ENCODE peak calls at places on chromosomes 1 and 21, in six cellular contexts. One of them, this sample, is unnamed.

GRCh38 chr1:185439727-185440415 is 122.8 kb upstream of the IVNS1ABP start:
- DNase-seq in K562: no peak
- DNase-seq in HepG2: no peak
- DNase-seq in GM12891: peak
- DNase-seq in GM12878: peak
- DNase-seq in H1: no peak
- DNase-seq in this sample: no peak

GRCh38 chr1:179077396-179077795 is 4.5 kb upstream of the TOR3A start:
- DNase-seq in GM12878: no peak
- DNase-seq in K562: no peak
- DNase-seq in HepG2: no peak
- DNase-seq in H1: no peak
- DNase-seq in GM12891: no peak
- DNase-seq in this sample: no peak

GRCh38 chr1:81804320-81804719 is 3.6 kb downstream of the ADGRL2 start:
- DNase-seq in GM12878: no peak
- DNase-seq in GM12891: no peak
- DNase-seq in H1: no peak
- DNase-seq in K562: no peak
- DNase-seq in HepG2: no peak
- DNase-seq in this sample: no peak

GRCh38 chr1:183734600-183735036 is 70.3 kb upstream of the RGL1 start:
- DNase-seq in HepG2: no peak
- DNase-seq in GM12891: no peak
- DNase-seq in GM12878: no peak
- DNase-seq in H1: no peak
- DNase-seq in K562: no peak
- DNase-seq in this sample: no peak

GRCh38 chr1:154784924-154785531 is 85.1 kb downstream of the KCNN3 start:
- DNase-seq in GM12891: peak
- DNase-seq in H1: no peak
- DNase-seq in K562: no peak
- DNase-seq in GM12878: peak
- DNase-seq in HepG2: peak
- DNase-seq in this sample: peak

GRCh38 chr1:196891251-196891650 is 3.4 kb downstream of the CFHR4 start:
- DNase-seq in H1: no peak
- DNase-seq in GM12891: no peak
- DNase-seq in K562: no peak
- DNase-seq in HepG2: no peak
- DNase-seq in GM12878: no peak
- DNase-seq in this sample: no peak

GRCh38 chr1:40842201-40842600 is 20.0 kb downstream of the CITED4 start:
- DNase-seq in HepG2: no peak
- DNase-seq in K562: no peak
- DNase-seq in H1: no peak
- DNase-seq in GM12878: no peak
- DNase-seq in GM12891: no peak
- DNase-seq in this sample: no peak

GRCh38 chr21:34989337-34990151 is 59.6 kb downstream of the RUNX1 start:
- DNase-seq in GM12878: no peak
- DNase-seq in HepG2: no peak
- DNase-seq in H1: no peak
- DNase-seq in GM12891: no peak
- DNase-seq in K562: no peak
- DNase-seq in this sample: no peak

DNA sequence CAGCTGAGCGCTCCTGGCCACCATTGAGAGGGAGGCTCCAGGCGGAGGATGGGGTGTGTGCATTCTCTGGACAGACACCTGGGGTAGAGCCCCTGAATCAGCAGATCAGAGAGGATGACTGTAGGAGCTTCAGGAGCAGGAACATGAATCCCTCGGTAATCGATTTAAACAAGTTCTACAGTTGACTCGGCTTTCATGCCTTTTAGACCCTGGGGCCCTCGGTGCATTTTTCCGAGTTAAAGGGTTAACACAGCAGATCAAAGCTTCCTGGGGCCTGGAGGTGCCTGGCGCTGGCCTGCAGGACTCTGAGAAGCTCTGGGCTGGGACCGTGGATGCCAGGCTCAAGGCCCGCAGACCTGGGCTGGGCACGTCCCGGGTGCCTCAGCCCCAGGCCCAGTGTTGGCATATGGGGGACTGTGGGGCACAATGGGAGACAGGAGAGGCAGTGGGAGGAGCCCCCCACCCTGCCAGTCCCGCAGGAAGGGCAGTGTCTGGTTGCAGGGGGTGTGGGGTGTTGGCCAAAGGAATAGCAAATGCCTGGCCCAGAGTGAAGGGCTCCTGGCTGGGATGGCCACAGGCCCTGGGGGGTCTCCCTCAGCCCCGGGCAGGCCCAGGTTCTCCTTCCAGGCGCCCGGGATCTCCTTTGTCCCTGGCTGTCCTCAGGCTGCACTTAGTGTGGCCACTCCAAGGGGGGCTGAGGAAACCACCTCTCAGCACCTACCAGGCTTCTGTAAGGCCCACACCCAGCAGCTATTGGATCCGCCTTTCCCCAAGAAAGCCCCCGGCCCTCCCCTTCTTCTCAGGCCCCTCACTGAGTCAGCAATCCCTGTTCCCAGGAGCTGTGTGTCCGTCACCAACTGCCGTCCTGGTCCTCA is 40.1 kb downstream of the SLX9 start:
- DNase-seq in K562: no peak
- DNase-seq in H1: no peak
- DNase-seq in GM12878: no peak
- DNase-seq in GM12891: no peak
- DNase-seq in HepG2: peak
- DNase-seq in this sample: no peak
- TF ChIP-seq POLR2A in K562: no peak
- TF ChIP-seq POLR2A in H1: no peak
- TF ChIP-seq POLR2A in GM12878: peak
- TF ChIP-seq POLR2A in GM12891: no peak
- TF ChIP-seq POLR2A in HepG2: no peak
- TF ChIP-seq POLR2A in this sample: no peak

GRCh38 chr1:18111605-18112297 is 4.2 kb downstream of the IGSF21 start:
- DNase-seq in K562: no peak
- DNase-seq in GM12878: no peak
- DNase-seq in HepG2: no peak
- DNase-seq in H1: no peak
- DNase-seq in GM12891: no peak
- DNase-seq in this sample: no peak

GRCh38 chr1:18110598-18110939 is 3.0 kb downstream of the IGSF21 start:
- DNase-seq in H1: no peak
- DNase-seq in K562: no peak
- DNase-seq in GM12878: no peak
- DNase-seq in HepG2: no peak
- DNase-seq in GM12891: peak
- DNase-seq in this sample: no peak

GRCh38 chr1:18110968-18111367 is 3.4 kb downstream of the IGSF21 start:
- DNase-seq in H1: no peak
- DNase-seq in GM12891: no peak
- DNase-seq in K562: peak
- DNase-seq in GM12878: no peak
- DNase-seq in HepG2: no peak
- DNase-seq in this sample: no peak

GRCh38 chr1:18114726-18115410 is 7.3 kb downstream of the IGSF21 start:
- DNase-seq in GM12878: no peak
- DNase-seq in HepG2: no peak
- DNase-seq in K562: no peak
- DNase-seq in H1: no peak
- DNase-seq in GM12891: no peak
- DNase-seq in this sample: no peak

DNA sequence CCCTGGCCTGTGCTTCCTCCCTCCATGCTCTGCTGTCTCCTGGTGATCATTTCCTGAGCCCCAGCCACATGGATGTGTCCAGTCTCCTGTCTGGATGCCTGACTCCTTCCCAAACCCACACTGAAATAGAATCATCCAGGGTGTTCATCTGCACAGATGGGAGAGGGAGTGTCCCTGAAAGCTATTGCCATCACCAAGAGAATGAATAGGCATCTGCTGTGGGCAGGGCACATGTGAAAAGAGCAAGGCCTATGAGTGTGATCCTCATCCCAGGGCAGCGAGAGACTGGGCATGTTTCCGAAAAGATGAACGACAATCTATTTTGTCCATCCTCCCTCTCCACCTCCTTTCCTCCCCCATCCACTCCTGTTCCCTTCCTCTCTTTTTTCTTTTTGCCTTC is 5.0 kb downstream of the IGSF21 start:
- DNase-seq in K562: no peak
- DNase-seq in HepG2: no peak
- DNase-seq in GM12878: no peak
- DNase-seq in H1: no peak
- DNase-seq in GM12891: no peak
- DNase-seq in this sample: no peak
- TF ChIP-seq TAF1 in K562: no peak
- TF ChIP-seq TAF1 in HepG2: no peak
- TF ChIP-seq TAF1 in GM12878: no peak
- TF ChIP-seq TAF1 in H1: no peak
- TF ChIP-seq TAF1 in GM12891: no peak
- TF ChIP-seq TAF1 in this sample: no peak

DNA sequence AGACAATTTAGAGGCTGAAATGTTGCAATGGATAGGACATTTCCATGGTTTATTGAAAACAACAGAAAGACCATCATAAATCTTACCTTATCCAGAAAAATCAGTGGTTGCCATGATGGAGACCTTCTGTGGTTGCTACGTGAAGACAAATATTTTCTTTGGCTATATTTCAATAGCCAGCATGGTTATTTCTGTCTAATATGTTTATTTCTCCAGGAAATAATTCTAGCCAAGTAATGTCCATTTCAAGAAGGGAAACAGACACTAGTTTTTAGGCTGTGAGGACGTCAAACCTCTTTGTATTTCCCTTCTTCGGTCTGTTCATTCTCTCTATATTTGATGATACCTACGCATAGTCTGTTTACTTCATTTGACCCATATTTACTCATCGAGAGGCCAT is 49.2 kb upstream of the NFASC start:
- DNase-seq in GM12878: no peak
- DNase-seq in K562: no peak
- DNase-seq in HepG2: no peak
- DNase-seq in H1: no peak
- DNase-seq in GM12891: no peak
- DNase-seq in this sample: no peak
- TF ChIP-seq POLR2AphosphoS5 in GM12878: no peak
- TF ChIP-seq POLR2AphosphoS5 in K562: no peak
- TF ChIP-seq POLR2AphosphoS5 in HepG2: no peak
- TF ChIP-seq POLR2AphosphoS5 in H1: no peak
- TF ChIP-seq POLR2AphosphoS5 in GM12891: no peak
- TF ChIP-seq POLR2AphosphoS5 in this sample: no peak

DNA sequence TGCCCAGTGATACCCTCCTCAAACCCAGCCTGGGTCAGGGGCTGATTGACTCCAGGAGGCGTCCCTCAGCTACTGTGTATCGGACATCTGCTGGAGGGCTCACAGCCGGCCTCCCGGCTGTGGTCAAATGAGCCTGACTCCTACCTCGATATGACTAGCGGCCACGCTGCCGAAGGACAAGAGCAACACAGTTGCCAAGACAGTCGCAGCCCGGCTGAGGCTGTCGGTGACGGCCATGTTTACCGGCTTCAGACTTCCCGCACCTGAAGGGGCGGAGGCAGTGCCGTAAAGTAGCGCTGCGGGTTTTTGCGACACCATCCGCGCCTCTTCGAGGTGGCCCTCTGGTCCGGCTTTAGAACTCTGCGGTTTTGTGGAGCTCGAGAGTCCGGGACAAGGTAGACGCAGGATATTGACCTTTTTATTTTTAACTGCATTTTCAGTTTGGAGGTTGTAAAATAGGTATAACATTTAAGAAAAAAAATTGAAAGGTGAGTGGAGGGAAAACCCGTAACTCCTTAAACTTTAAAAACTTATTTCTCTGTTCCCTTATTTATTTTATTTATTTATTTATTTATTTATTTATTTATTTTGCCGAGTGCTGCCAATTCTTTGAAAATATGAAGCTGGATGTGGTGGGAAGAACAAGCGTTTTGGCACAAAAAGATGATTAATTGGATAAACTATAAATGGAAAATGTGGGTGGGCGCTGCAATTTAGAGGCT is at the start of gene PIGK:
- DNase-seq in H1: peak
- DNase-seq in HepG2: peak
- DNase-seq in GM12878: peak
- DNase-seq in K562: peak
- DNase-seq in GM12891: peak
- DNase-seq in this sample: peak
- TF ChIP-seq POLR2A in H1: peak
- TF ChIP-seq POLR2A in HepG2: peak
- TF ChIP-seq POLR2A in GM12878: peak
- TF ChIP-seq POLR2A in K562: peak
- TF ChIP-seq POLR2A in GM12891: peak
- TF ChIP-seq POLR2A in this sample: peak

DNA sequence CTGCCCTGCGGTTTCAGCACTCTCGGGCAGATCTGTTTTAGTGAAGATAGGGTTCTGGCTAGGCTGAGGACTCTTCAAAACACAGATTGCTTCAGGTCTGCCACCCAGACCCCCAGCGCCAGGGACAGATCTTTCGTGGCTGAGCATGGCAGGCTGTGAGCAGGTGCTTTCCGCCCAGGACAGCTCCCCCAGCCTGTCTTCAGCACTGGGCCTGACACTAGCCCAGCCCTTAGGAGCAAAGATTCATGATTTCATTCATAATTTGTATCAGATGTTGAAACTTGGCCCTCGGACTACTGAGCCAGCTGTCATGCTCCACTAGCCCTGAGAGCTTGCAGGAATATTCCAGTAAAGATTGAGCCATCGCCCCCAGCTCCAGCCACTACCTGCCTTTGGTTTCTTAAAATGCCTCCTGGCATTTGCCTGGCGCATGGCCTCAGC is 5.9 kb downstream of the ADPRS start:
- DNase-seq in GM12878: no peak
- DNase-seq in HepG2: no peak
- DNase-seq in GM12891: no peak
- DNase-seq in K562: no peak
- DNase-seq in H1: no peak
- DNase-seq in this sample: no peak
- TF ChIP-seq TAF1 in GM12878: no peak
- TF ChIP-seq TAF1 in HepG2: no peak
- TF ChIP-seq TAF1 in GM12891: no peak
- TF ChIP-seq TAF1 in K562: no peak
- TF ChIP-seq TAF1 in H1: no peak
- TF ChIP-seq TAF1 in this sample: no peak

DNA sequence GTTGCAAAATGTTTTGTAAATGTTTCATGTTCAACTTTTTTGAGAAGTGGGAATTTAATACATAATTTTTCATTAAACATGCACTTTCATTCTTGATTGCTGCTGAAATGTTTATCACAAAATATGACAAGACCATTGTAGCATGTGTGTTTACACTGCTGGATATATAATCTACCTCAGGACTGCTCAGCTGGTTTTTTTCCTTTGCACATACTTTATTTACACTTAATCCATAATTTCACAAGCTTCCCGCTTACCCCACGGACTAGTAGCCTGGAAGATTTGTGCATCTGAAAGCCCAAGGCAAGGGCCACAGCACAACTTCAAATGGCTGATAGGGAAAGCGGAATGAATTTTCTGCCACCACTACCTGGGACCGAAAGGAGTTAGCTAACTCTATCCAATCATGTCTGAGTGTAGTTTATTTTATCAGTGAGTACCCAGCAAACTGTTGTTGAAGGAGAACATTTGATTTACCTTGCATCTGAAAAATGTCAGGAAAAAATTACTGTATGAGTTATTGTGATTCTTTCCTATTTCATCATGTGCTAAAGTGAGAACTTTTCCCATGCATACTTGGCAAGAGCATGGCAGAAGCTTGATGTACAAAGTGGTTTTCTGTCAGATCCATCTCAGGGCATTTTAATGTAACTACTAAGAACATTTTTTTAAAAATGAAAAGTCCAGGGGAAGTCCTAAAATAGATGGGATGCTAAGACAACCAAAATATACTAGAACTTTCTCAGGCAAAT is 558.2 kb upstream of the USP24 start:
- DNase-seq in K562: no peak
- DNase-seq in GM12891: no peak
- DNase-seq in GM12878: no peak
- DNase-seq in HepG2: no peak
- DNase-seq in H1: no peak
- DNase-seq in this sample: no peak
- TF ChIP-seq POLR2AphosphoS5 in K562: no peak
- TF ChIP-seq POLR2AphosphoS5 in GM12891: no peak
- TF ChIP-seq POLR2AphosphoS5 in GM12878: no peak
- TF ChIP-seq POLR2AphosphoS5 in HepG2: no peak
- TF ChIP-seq POLR2AphosphoS5 in H1: no peak
- TF ChIP-seq POLR2AphosphoS5 in this sample: no peak

This sample was measured in GM12892.